ENCODE peak calls at places on chromosomes 16 and 17, in six cellular contexts. U, N, P, G, V and C are unnamed samples.
A peak's percentile ranks its signal among the peaks of the same experiment; 100 is the strongest.

GRCh38 chr17:49861150-49861884 is 13.4 kb upstream of the TAC4 start:
- DNase-seq in G (peak; percentile 48), N (peak; percentile 43), P (peak; percentile 70), U (peak; percentile 62), V (peak; percentile 68), C (peak; percentile 45)

GRCh38 chr17:726331-726919 is 6.0 kb upstream of the TLCD3A start:
- DNase-seq in N (no peak), V (no peak), U (no peak), P (no peak), G (no peak), C (no peak)

GRCh38 chr16:50530277-50531236 is 17.6 kb upstream of the NKD1 start:
- DNase-seq in V (peak; percentile 87), P (peak; percentile 8), U (peak; percentile 72), G (no peak), N (peak; percentile 61), C (no peak)

GRCh38 chr17:41552455-41552854 is 19.4 kb downstream of the KRT9 start:
- DNase-seq in N (no peak), P (no peak), U (no peak), V (no peak), G (no peak), C (no peak)

GRCh38 chr17:45296003-45296832 is 20.6 kb downstream of the MAP3K14 start:
- DNase-seq in P (peak; percentile 91), G (no peak), U (no peak), N (no peak), V (no peak), C (no peak)

GRCh38 chr17:13638855-13639458 is 37.2 kb upstream of the HS3ST3A1 start:
- DNase-seq in U (peak; percentile 18), P (peak; percentile 46), V (no peak), N (no peak), G (peak; percentile 49), C (no peak)

GRCh38 chr16:72561-73537 is at the start of gene RHBDF1:
- DNase-seq in V (peak; percentile 75), P (peak; percentile 63), N (no peak), G (peak; percentile 53), U (peak; percentile 66), C (no peak)

GRCh38 chr16:4787627-4788482 is at the start of gene SEPTIN12:
- DNase-seq in N (no peak), U (no peak), V (no peak), G (no peak), P (no peak), C (no peak)

GRCh38 chr17:70622382-70623260 is 453.3 kb downstream of the KCNJ2 start:
- DNase-seq in N (peak; percentile 51), V (peak; percentile 39), P (peak; percentile 80), U (peak; percentile 42), G (peak; percentile 26), C (no peak)

GRCh38 chr16:1045363-1046270 is 26.9 kb upstream of the SSTR5 start:
- DNase-seq in N (no peak), P (no peak), U (no peak), G (no peak), V (no peak), C (no peak)

GRCh38 chr16:28010671-28011070 is 52.8 kb downstream of the GSG1L start:
- DNase-seq in V (no peak), P (no peak), G (no peak), N (no peak), U (no peak), C (no peak)

GRCh38 chr17:35235917-35236316 is 7.0 kb upstream of the SLFN5 start:
- DNase-seq in V (no peak), N (no peak), U (no peak), P (no peak), G (no peak), C (no peak)

DNA sequence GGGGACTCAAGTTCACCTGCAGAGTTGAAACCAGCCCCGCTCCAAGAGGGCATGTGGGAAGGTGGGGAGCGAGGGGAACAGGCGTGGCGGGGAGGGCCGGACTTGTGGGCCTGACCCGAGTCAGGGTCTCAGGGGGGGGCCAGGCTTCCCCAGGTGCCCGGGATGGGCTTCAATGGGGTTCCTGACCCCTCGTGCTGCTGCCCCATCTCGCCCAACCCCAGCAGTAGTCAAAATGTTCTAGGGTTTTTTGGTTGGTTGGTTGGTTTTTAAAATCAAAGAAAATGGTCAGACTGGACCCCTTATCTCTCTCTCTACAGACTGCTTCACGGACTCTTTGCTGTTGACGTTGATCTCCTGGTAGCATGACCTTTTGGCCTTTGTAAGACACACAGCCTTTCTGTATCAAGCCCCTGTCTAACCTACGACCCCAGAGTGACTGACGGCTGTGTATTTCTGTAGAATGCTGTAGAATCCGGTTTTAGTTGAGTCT is 69.5 kb downstream of the AMFR start:
- DNase-seq in V (no peak), P (no peak), G (no peak), N (no peak), U (no peak), C (no peak)
- H3K4me3 ChIP-seq in V (peak overlapping the region; percentile 54), P (peak overlapping the region; percentile 67), G (peak overlapping the region; percentile 26), N (no peak overlapping the region), U (no peak overlapping the region), C (no peak overlapping the region)

GRCh38 chr17:37740861-37741260 is 4.0 kb downstream of the HNF1B start:
- DNase-seq in G (no peak), U (no peak), N (no peak), P (no peak), V (no peak), C (no peak)
- H3K27me3 ChIP-seq in G (peaks cover 45% of the 10 kb centered on the region), U (no peaks in the 10 kb centered on the region), N (no peaks in the 10 kb centered on the region), P (peaks cover 54% of the 10 kb centered on the region), V (peaks cover 52% of the 10 kb centered on the region), C (peaks cover 30% of the 10 kb centered on the region)

DNA sequence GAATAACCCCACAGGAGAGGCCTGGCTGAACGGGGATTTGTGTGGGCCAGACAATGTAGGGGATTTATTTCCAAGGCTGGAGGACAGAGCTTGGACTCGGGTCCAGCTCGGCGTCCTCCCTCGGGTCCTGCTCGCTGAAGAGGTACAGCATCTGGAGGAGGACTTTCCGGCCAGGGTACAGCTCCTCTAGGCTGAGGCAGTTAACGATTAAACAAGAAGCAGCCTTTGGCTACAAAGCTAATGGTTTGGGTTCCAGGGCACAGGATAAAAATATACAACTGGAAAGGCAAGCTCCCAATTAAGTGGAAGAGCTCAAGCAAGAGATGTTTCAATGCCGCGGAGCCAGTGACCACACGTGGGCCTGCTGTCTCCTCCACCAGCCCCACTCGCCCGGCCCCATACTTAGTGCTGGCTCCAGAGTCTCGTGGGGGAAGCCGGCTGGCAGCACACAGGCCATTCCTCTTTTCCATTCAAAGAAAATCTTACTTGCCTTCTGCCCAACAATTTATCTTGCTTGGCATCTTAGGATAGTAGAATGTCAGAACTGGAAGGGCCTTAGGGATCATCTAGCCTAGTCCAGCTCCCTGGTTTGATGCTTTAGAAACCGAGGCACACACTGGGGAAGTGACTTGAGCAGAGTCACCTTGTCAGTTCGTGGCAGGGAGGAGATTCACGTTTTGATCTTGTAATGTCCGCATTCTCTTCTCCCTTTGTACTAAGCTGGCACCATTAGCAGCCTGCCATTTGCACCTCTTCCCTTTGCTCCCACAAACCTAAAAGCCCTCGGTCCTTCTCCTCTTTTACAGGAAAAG is 85.9 kb upstream of the TBX2 start:
- DNase-seq in U (no peak), G (no peak), N (no peak), P (no peak), V (no peak), C (no peak)
- H3K27ac ChIP-seq in U (no peak overlapping the region), G (no peak overlapping the region), N (no peak overlapping the region), P (no peak overlapping the region), V (no peak overlapping the region), C (no peak overlapping the region)

DNA sequence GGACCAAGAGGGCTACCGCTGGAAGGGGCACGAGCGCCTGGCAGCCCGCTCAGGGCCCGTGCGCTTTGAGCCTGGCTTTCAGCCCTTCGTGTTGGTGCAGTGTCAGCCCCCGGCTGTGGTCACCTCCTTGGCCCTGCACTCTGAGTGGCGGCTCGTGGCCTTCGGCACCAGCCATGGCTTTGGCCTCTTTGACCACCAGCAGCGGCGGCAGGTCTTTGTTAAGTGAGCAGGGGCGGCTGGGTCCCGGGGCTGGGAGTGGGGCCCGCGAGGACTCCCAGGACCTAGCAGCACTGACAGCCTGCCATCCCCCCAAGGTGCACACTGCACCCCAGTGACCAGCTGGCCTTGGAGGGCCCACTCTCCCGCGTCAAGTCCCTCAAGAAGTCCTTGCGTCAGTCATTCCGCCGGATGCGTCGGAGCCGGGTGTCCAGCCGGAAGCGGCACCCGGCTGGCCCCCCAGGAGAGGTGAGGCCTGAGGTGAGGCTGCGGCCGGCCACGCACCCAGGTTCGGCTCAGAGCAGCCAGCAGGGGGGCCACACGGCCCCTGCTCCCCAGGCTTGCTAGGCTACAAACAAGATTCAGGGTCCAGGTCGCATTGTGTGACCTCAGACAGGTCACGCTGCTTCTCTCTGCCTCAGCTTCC is 17.4 kb upstream of the MYO15B start:
- DNase-seq in P (no peak), N (no peak), V (no peak), U (no peak), G (no peak), C (no peak)
- H3K4me3 ChIP-seq in P (no peak overlapping the region), N (no peak overlapping the region), V (no peak overlapping the region), U (no peak overlapping the region), G (no peak overlapping the region), C (no peak overlapping the region)

GRCh38 chr17:28986714-28987367 is 19.0 kb downstream of the SEZ6 start:
- DNase-seq in P (no peak), G (no peak), N (no peak), V (no peak), U (no peak), C (no peak)

GRCh38 chr17:28985950-28986713 is 19.7 kb downstream of the SEZ6 start:
- DNase-seq in N (no peak), U (no peak), G (no peak), P (no peak), V (no peak), C (no peak)

GRCh38 chr17:28988475-28988874 is 17.4 kb downstream of the SEZ6 start:
- DNase-seq in V (no peak), P (no peak), N (no peak), G (no peak), U (no peak), C (no peak)

GRCh38 chr17:28991779-28992178 is 14.1 kb downstream of the SEZ6 start:
- DNase-seq in V (no peak), N (no peak), P (no peak), U (no peak), G (no peak), C (no peak)

DNA sequence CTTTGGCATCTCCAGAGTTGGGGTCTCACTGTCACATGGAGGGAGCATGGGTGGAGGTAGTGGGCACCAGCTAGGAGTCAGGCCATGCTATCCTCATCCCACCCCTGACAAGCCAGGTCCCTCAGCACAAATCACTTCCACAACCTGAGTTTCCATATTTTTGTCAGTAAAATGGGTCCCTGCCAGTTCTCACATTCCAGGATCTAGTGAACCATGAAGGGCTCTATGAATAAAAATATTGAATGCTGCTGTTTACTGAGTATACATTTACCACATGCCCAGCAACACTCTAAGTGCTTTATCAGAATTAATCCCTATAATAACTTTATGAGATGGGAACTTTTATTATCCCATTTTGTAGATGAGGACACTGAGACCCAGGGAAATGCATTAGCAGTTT is 16.8 kb downstream of the SEZ6 start:
- DNase-seq in U (no peak), G (no peak), V (no peak), P (no peak), N (no peak), C (no peak)
- H3K27me3 ChIP-seq in U (no peaks in the 10 kb centered on the region), G (peaks cover 3% of the 10 kb centered on the region), V (peaks cover 17% of the 10 kb centered on the region), P (no peaks in the 10 kb centered on the region), N (no peaks in the 10 kb centered on the region), C (no peaks in the 10 kb centered on the region)

DNA sequence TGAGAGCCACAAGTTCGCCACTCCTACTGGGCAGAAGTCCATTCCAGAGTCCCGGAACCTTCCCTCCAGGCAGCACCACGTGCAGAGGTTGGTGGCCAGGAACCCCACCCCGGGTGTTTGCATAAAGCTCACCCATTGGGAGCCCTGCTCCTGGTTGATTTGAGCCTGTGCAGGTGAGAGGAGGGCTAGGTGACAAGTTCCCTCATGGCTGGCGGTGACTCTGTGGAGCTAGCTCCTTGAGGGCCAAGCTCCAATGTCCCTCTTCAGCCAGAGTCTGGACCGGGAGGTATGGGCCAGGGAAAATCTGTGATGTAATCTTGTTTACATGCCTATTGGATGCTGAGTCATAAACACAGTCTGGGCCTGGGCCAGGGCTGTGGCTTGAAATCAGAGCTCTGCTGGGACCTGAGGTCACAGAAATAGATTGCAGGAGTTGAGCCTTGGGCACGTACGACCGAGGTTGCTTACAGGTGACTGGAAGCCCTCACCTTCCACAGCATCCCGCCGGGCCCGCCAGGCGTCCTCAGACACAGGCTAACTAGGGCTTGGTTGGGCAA is 118.9 kb downstream of the AATF start:
- DNase-seq in N (peak; percentile 32), P (peak; percentile 87), U (peak; percentile 54), V (peak; percentile 84), G (peak; percentile 31), C (no peak)
- H3K27ac ChIP-seq in N (no peak overlapping the region), P (no peak overlapping the region), U (no peak overlapping the region), V (peak overlapping the region; percentile 6), G (no peak overlapping the region), C (no peak overlapping the region)